ENCODE peak calls at places on chromosomes 12 and 14, in eight cellular contexts. One of them, this sample, is unnamed.

GRCh38 chr14:68630611-68631013 is 162.3 kb downstream of the ZFP36L1 start:
- DNase-seq in activated CD4-positive, alpha-beta T cell treated with anti-CD3 and anti-CD28 coated beads, Interleukin-2, amount 10 ng/mL, durations not matched to agents 7 days and 5 days: no peak
- DNase-seq in adrenal gland: no peak
- DNase-seq in glutamatergic neuron: no peak
- DNase-seq in mesothelial cell of epicardium: peak; percentile 20
- DNase-seq in NCI-H1105 treated with DMSO at 0.1 percent for 48 hours: no peak
- DNase-seq in NT2/D1: no peak
- DNase-seq in anterior cingulate cortex: no peak
- DNase-seq in this sample: no peak

GRCh38 chr14:99774526-99775307 is 18.5 kb upstream of the EML1 start:
- DNase-seq in adrenal gland: no peak
- DNase-seq in glutamatergic neuron: no peak
- DNase-seq in anterior cingulate cortex: peak; percentile 67
- DNase-seq in NT2/D1: no peak
- DNase-seq in activated CD4-positive, alpha-beta T cell treated with anti-CD3 and anti-CD28 coated beads, Interleukin-2, amount 10 ng/mL, durations not matched to agents 7 days and 5 days: no peak
- DNase-seq in NCI-H1105 treated with DMSO at 0.1 percent for 48 hours: peak; percentile 26
- DNase-seq in mesothelial cell of epicardium: peak; percentile 68
- DNase-seq in this sample: peak; percentile 59

GRCh38 chr12:13179159-13180074 is 17.1 kb upstream of the EMP1 start:
- DNase-seq in anterior cingulate cortex: peak; percentile 22
- DNase-seq in mesothelial cell of epicardium: no peak
- DNase-seq in adrenal gland: no peak
- DNase-seq in NCI-H1105 treated with DMSO at 0.1 percent for 48 hours: peak; percentile 8
- DNase-seq in glutamatergic neuron: peak; percentile 52
- DNase-seq in activated CD4-positive, alpha-beta T cell treated with anti-CD3 and anti-CD28 coated beads, Interleukin-2, amount 10 ng/mL, durations not matched to agents 7 days and 5 days: peak; percentile 75
- DNase-seq in NT2/D1: peak; percentile 66
- DNase-seq in this sample: peak; percentile 71

GRCh38 chr14:86787782-86788181 is 1205.2 kb downstream of the GALC start:
- DNase-seq in adrenal gland: no peak
- DNase-seq in NT2/D1: no peak
- DNase-seq in activated CD4-positive, alpha-beta T cell treated with anti-CD3 and anti-CD28 coated beads, Interleukin-2, amount 10 ng/mL, durations not matched to agents 7 days and 5 days: no peak
- DNase-seq in glutamatergic neuron: peak; percentile 40
- DNase-seq in anterior cingulate cortex: no peak
- DNase-seq in mesothelial cell of epicardium: no peak
- DNase-seq in NCI-H1105 treated with DMSO at 0.1 percent for 48 hours: no peak
- DNase-seq in this sample: no peak

GRCh38 chr12:27005495-27005894 is 8.7 kb downstream of the TM7SF3 start:
- DNase-seq in glutamatergic neuron: no peak
- DNase-seq in anterior cingulate cortex: no peak
- DNase-seq in NT2/D1: no peak
- DNase-seq in adrenal gland: no peak
- DNase-seq in mesothelial cell of epicardium: no peak
- DNase-seq in activated CD4-positive, alpha-beta T cell treated with anti-CD3 and anti-CD28 coated beads, Interleukin-2, amount 10 ng/mL, durations not matched to agents 7 days and 5 days: no peak
- DNase-seq in NCI-H1105 treated with DMSO at 0.1 percent for 48 hours: no peak
- DNase-seq in this sample: no peak

GRCh38 chr12:124347805-124348658 is 53.1 kb downstream of the RFLNA start:
- DNase-seq in adrenal gland: no peak
- DNase-seq in glutamatergic neuron: no peak
- DNase-seq in anterior cingulate cortex: no peak
- DNase-seq in NT2/D1: no peak
- DNase-seq in NCI-H1105 treated with DMSO at 0.1 percent for 48 hours: no peak
- DNase-seq in activated CD4-positive, alpha-beta T cell treated with anti-CD3 and anti-CD28 coated beads, Interleukin-2, amount 10 ng/mL, durations not matched to agents 7 days and 5 days: peak; percentile 18
- DNase-seq in mesothelial cell of epicardium: no peak
- DNase-seq in this sample: no peak

GRCh38 chr14:93984070-93984469 is 7.7 kb upstream of the ASB2 start:
- DNase-seq in adrenal gland: no peak
- DNase-seq in glutamatergic neuron: no peak
- DNase-seq in anterior cingulate cortex: no peak
- DNase-seq in NT2/D1: no peak
- DNase-seq in activated CD4-positive, alpha-beta T cell treated with anti-CD3 and anti-CD28 coated beads, Interleukin-2, amount 10 ng/mL, durations not matched to agents 7 days and 5 days: no peak
- DNase-seq in mesothelial cell of epicardium: no peak
- DNase-seq in NCI-H1105 treated with DMSO at 0.1 percent for 48 hours: no peak
- DNase-seq in this sample: no peak

GRCh38 chr14:67389261-67389660 is 22.7 kb downstream of the PLEK2 start:
- DNase-seq in glutamatergic neuron: no peak
- DNase-seq in NT2/D1: no peak
- DNase-seq in NCI-H1105 treated with DMSO at 0.1 percent for 48 hours: no peak
- DNase-seq in activated CD4-positive, alpha-beta T cell treated with anti-CD3 and anti-CD28 coated beads, Interleukin-2, amount 10 ng/mL, durations not matched to agents 7 days and 5 days: no peak
- DNase-seq in anterior cingulate cortex: no peak
- DNase-seq in mesothelial cell of epicardium: no peak
- DNase-seq in adrenal gland: no peak
- DNase-seq in this sample: no peak

GRCh38 chr12:46187023-46187422 is 81.8 kb downstream of the SLC38A1 start:
- DNase-seq in activated CD4-positive, alpha-beta T cell treated with anti-CD3 and anti-CD28 coated beads, Interleukin-2, amount 10 ng/mL, durations not matched to agents 7 days and 5 days: no peak
- DNase-seq in adrenal gland: peak; percentile 81
- DNase-seq in NCI-H1105 treated with DMSO at 0.1 percent for 48 hours: no peak
- DNase-seq in glutamatergic neuron: no peak
- DNase-seq in anterior cingulate cortex: peak; percentile 5
- DNase-seq in NT2/D1: no peak
- DNase-seq in mesothelial cell of epicardium: no peak
- DNase-seq in this sample: peak; percentile 27

GRCh38 chr14:58760121-58760520 is 122.4 kb downstream of the DACT1 start:
- DNase-seq in mesothelial cell of epicardium: no peak
- DNase-seq in NT2/D1: no peak
- DNase-seq in activated CD4-positive, alpha-beta T cell treated with anti-CD3 and anti-CD28 coated beads, Interleukin-2, amount 10 ng/mL, durations not matched to agents 7 days and 5 days: no peak
- DNase-seq in NCI-H1105 treated with DMSO at 0.1 percent for 48 hours: no peak
- DNase-seq in adrenal gland: no peak
- DNase-seq in glutamatergic neuron: peak; percentile 59
- DNase-seq in anterior cingulate cortex: no peak
- DNase-seq in this sample: no peak

GRCh38 chr14:68020999-68021663 is 201.6 kb downstream of the RAD51B start:
- DNase-seq in mesothelial cell of epicardium: no peak
- DNase-seq in adrenal gland: no peak
- DNase-seq in NCI-H1105 treated with DMSO at 0.1 percent for 48 hours: no peak
- DNase-seq in glutamatergic neuron: no peak
- DNase-seq in NT2/D1: no peak
- DNase-seq in activated CD4-positive, alpha-beta T cell treated with anti-CD3 and anti-CD28 coated beads, Interleukin-2, amount 10 ng/mL, durations not matched to agents 7 days and 5 days: no peak
- DNase-seq in anterior cingulate cortex: no peak
- DNase-seq in this sample: no peak

This sample was measured in left cardiac atrium.